ENCODE peak calls at places on chromosome 5, in six cellular contexts. E is H1, C is IMR-90, O is mesendoderm, T is trophoblast cell, N is mesenchymal stem cell. W is an unnamed sample.

GRCh38 chr5:77607324-77607723 is 31.2 kb downstream of the OTP start:
- DNase-seq in E (no peak), C (no peak), O (no peak), T (no peak), N (no peak), W (no peak)

GRCh38 chr5:124263680-124264491 is 482.6 kb downstream of the ZNF608 start:
- DNase-seq in E (peak; percentile 31), C (no peak), O (peak; percentile 93), T (no peak), N (peak; percentile 10), W (peak; percentile 78)

GRCh38 chr5:144538845-144539244 is 368.2 kb downstream of the KCTD16 start:
- DNase-seq in E (no peak), C (no peak), O (no peak), T (no peak), N (no peak), W (no peak)

GRCh38 chr5:82975812-82976211 is 101.4 kb downstream of the TMEM167A start:
- DNase-seq in E (no peak), C (no peak), O (no peak), T (peak; percentile 92), N (no peak), W (no peak)

GRCh38 chr5:20114536-20114935 is 126.5 kb upstream of the CDH18 start:
- DNase-seq in E (no peak), C (no peak), O (no peak), T (no peak), N (no peak), W (no peak)

GRCh38 chr5:125100342-125100741 is 353.9 kb upstream of the ZNF608 start:
- DNase-seq in E (no peak), C (no peak), O (no peak), T (no peak), N (no peak), W (no peak)

GRCh38 chr5:108003178-108003577 is 332.4 kb upstream of the EFNA5 start:
- DNase-seq in E (no peak), C (peak; percentile 61), O (no peak), T (no peak), N (peak; percentile 78), W (no peak)

GRCh38 chr5:119063579-119064379 is 7.1 kb upstream of the DMXL1 start:
- DNase-seq in E (no peak), C (peak; percentile 41), O (no peak), T (no peak), N (peak; percentile 29), W (no peak)

GRCh38 chr5:169893010-169893409 is 87.3 kb downstream of the INSYN2B start:
- DNase-seq in E (no peak), C (no peak), O (no peak), T (no peak), N (no peak), W (no peak)

GRCh38 chr5:169893586-169893985 is 86.7 kb downstream of the INSYN2B start:
- DNase-seq in E (no peak), C (no peak), O (no peak), T (no peak), N (no peak), W (no peak)

GRCh38 chr5:169886033-169886432 is 94.3 kb downstream of the INSYN2B start:
- DNase-seq in E (no peak), C (no peak), O (no peak), T (no peak), N (no peak), W (no peak)

GRCh38 chr5:169889572-169889971 is 90.7 kb downstream of the INSYN2B start:
- DNase-seq in E (no peak), C (no peak), O (no peak), T (no peak), N (no peak), W (no peak)
- H3K27ac ChIP-seq in E (no peak overlapping the region), C (no peak overlapping the region), O (no peak overlapping the region), T (no peak overlapping the region), N (no peak overlapping the region), W (no peak overlapping the region)

GRCh38 chr5:16737620-16738364 is 121.0 kb upstream of the RETREG1 start:
- DNase-seq in E (peak; percentile 64), C (no peak), O (peak; percentile 94), T (no peak), N (peak; percentile 24), W (no peak)

GRCh38 chr5:16735092-16735970 is 118.5 kb upstream of the RETREG1 start:
- DNase-seq in E (no peak), C (no peak), O (no peak), T (no peak), N (peak; percentile 30), W (no peak)

GRCh38 chr5:16737173-16737572 is 120.4 kb upstream of the RETREG1 start:
- DNase-seq in E (no peak), C (no peak), O (peak; percentile 35), T (no peak), N (no peak), W (no peak)

GRCh38 chr5:16733597-16733996 is 116.8 kb upstream of the RETREG1 start:
- DNase-seq in E (no peak), C (no peak), O (peak; percentile 72), T (no peak), N (no peak), W (no peak)

GRCh38 chr5:16736158-16736994 is 119.6 kb upstream of the RETREG1 start:
- DNase-seq in E (no peak), C (peak; percentile 87), O (peak; percentile 91), T (peak; percentile 89), N (peak; percentile 89), W (no peak)
- H2AK5ac ChIP-seq in E (peak overlapping the region; percentile 28), C (peak overlapping the region; percentile 82), O (no peak overlapping the region), T (peak overlapping the region; percentile 18), N (no peak overlapping the region), W (no peak overlapping the region)

GRCh38 chr5:76280494-76280893 is 122.6 kb upstream of the IQGAP2 start:
- DNase-seq in E (no peak), C (no peak), O (no peak), T (no peak), N (no peak), W (no peak)
- H3K36me3 ChIP-seq in E (no peaks in the 10 kb centered on the region), C (no peaks in the 10 kb centered on the region), O (no peaks in the 10 kb centered on the region), T (no peaks in the 10 kb centered on the region), N (no peaks in the 10 kb centered on the region), W (no peaks in the 10 kb centered on the region)

DNA sequence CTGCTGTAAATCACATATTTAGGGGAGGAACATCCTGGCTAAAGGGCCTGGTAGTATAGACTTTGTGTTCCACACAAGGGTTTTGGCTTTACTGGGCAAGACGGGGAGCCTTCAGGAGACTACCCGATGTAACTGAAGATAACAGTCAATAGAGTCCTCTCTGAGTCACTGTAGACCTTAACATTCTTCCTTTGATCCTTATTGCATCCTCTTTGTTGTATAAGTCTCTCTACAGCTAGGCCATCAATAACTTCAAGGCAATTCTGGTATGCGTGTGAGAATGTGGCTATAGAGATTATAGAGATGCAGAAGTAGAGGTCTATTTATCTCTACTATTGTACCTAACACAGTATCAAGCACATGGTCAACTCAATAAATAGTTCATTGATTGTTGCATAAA is 67.3 kb upstream of the STK32A start:
- DNase-seq in E (no peak), C (no peak), O (no peak), T (no peak), N (no peak), W (no peak)
- H3K27ac ChIP-seq in E (no peak overlapping the region), C (no peak overlapping the region), O (no peak overlapping the region), T (no peak overlapping the region), N (no peak overlapping the region), W (no peak overlapping the region)

GRCh38 chr5:147050172-147050571 is 171.6 kb upstream of the PPP2R2B start:
- DNase-seq in E (no peak), C (no peak), O (no peak), T (no peak), N (no peak), W (no peak)

GRCh38 chr5:147046894-147047293 is 168.3 kb upstream of the PPP2R2B start:
- DNase-seq in E (no peak), C (no peak), O (no peak), T (no peak), N (no peak), W (no peak)

GRCh38 chr5:147046226-147046625 is 167.7 kb upstream of the PPP2R2B start:
- DNase-seq in E (no peak), C (no peak), O (peak; percentile 41), T (no peak), N (peak; percentile 4), W (no peak)

GRCh38 chr5:147040856-147041255 is 162.3 kb upstream of the PPP2R2B start:
- DNase-seq in E (no peak), C (no peak), O (peak; percentile 65), T (no peak), N (no peak), W (no peak)

DNA sequence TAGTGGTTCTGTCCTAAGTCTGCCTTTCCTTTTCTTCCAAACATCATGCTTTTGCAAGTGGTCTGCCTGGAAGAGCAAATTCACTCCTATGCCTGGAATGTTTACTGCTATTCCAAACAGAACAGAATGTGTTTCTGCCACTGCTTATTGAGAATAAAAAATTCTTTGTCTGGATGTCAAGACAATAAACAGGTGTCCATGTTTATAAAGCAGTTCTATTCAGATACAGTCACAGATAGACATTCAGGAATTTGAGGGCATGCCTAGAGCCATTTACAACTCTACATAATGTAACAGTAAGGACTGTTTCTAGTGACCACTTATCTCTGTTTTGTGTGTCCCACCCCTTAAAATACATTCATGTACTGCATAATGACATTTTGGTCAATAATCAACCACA is 166.3 kb upstream of the PPP2R2B start:
- DNase-seq in E (no peak), C (no peak), O (no peak), T (no peak), N (no peak), W (no peak)
- H2AK5ac ChIP-seq in E (no peak overlapping the region), C (no peak overlapping the region), O (no peak overlapping the region), T (no peak overlapping the region), N (no peak overlapping the region), W (no peak overlapping the region)

DNA sequence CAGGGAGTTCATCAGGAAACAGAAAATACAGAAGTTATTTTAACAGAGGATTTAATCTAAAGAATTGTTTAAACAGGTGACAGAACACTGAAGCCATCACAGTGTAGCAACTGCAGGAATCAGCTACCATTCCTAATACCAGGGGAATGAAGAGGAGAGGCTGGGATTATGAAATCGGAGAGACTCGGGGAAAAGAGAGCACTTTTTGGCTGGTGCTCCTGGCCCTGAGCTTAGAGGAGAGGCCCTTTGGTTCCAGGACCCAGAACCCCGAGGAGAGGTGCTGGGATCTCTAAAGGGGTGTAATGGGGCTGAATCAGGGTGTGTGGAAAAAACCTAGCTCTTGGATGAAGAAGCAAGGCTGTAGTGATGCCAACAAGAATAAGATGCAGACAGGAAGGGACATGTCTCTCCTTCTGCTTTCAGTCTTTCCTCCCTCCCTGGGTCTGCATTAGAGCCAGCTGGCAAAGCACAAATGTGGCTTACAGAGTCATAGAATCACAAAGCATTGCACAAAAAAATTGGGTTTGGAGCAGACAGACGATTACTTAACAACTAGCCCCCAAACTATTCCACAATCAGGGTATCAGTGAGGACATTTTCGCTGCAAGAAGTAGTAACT is 11.6 kb upstream of the SFXN1 start:
- DNase-seq in E (no peak), C (no peak), O (no peak), T (no peak), N (no peak), W (no peak)
- H3K36me3 ChIP-seq in E (no peaks in the 10 kb centered on the region), C (no peaks in the 10 kb centered on the region), O (no peaks in the 10 kb centered on the region), T (no peaks in the 10 kb centered on the region), N (no peaks in the 10 kb centered on the region), W (no peaks in the 10 kb centered on the region)

DNA sequence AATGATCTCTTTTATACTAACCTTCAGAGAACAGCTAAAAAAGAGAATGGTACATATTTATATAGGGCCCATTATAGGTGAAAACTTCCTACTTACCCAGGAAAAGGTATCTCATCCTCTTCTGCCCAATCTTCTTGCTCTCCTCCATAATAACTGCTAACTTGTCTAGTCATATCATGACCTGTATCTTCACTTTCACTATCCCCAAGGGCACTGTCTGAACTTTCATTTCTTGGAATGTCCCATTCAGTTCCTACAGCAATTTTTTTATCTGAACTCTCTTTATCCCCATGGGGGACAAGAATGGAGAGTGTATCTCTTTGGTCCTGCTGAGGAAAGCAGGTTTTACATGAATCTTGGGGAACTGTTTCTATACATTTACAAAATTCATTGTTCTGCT is 36.4 kb upstream of the RAPGEF6 start:
- DNase-seq in E (no peak), C (no peak), O (no peak), T (no peak), N (peak; percentile 59), W (no peak)
- H3K27ac ChIP-seq in E (no peak overlapping the region), C (peak overlapping the region; percentile 66), O (no peak overlapping the region), T (no peak overlapping the region), N (no peak overlapping the region), W (no peak overlapping the region)